ENCODE peak calls at places on chromosomes 11 and 22, in six cellular contexts. L is upper lobe of right lung, S is cardiac fibroblast, W is body of pancreas, C is heart left ventricle, N is epithelial cell of esophagus. O is an unnamed sample.

GRCh38 chr11:129090056-129090455 is 102.1 kb downstream of the ARHGAP32 start:
- DNase-seq in N (peak), L (no peak), W (no peak), C (no peak), S (peak), O (no peak)

GRCh38 chr22:33492210-33492651 is 428.0 kb downstream of the LARGE1 start:
- DNase-seq in L (no peak), N (no peak), S (peak), C (no peak), W (no peak), O (peak)

GRCh38 chr11:130181295-130182272 is 22.0 kb downstream of the ST14 start:
- DNase-seq in N (peak), L (no peak), C (peak), S (peak), W (peak), O (no peak)

GRCh38 chr22:35380013-35380412 is 883 bp upstream of the HMOX1 start:
- DNase-seq in S (no peak), C (no peak), L (no peak), W (no peak), N (peak), O (no peak)

GRCh38 chr22:35299717-35300497 is at the start of gene TOM1:
- DNase-seq in N (peak), S (peak), L (peak), C (peak), W (peak), O (peak)

GRCh38 chr22:27810566-27810965 is 9.0 kb upstream of the MN1 start:
- DNase-seq in W (peak), L (no peak), S (peak), N (no peak), C (peak), O (no peak)

GRCh38 chr22:48754611-48755331 is 1072.9 kb downstream of the BRD1 start:
- DNase-seq in S (no peak), W (no peak), L (no peak), C (peak), N (no peak), O (no peak)

GRCh38 chr22:47160781-47161520 is 398.5 kb downstream of the TBC1D22A start:
- DNase-seq in N (no peak), W (no peak), L (peak), C (no peak), S (no peak), O (no peak)

GRCh38 chr11:94740975-94741707 is 27.0 kb upstream of the AMOTL1 start:
- DNase-seq in L (peak), S (peak), W (peak), C (peak), N (peak), O (no peak)

DNA sequence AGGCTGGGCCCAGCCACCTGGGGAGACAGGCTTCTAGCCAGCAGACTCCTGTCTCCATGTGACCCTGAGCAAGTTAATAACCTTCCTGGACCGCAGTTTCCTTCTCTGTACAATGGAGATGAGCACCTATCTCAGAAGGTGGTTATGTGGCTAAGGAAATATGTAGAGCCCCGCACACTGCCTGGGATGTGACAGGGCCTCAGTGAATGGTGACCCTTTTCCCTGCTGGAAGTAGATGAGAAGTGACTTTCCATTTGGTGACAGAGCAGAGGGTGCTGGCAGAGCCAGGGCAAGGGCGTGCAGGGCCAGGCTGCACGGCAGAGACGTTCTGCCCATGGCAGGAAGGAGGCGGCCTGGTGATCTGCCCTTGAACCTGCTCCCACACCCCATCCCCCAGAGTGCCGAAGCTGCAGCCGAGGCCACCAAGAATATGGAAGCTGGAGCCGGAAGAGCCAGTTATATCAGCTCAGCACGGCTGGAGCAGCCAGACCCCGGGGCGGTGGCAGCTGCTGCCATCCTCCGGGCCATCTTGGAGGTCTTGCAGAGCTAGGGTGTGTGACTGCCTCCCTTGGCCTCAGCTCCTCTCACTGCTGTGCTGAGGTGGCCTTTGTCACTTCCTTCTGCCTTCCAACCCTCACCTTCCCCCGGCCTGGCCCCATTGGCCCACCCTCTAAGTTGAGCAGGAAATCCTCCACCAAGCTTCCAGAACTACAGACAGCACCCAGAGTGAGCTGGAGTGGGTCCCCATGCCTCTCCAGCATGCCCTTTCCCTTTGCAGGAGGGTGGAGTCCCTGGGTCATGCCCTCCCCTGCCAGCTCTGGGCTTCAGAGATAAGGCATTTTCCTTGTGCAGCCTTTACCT is 13.2 kb downstream of the TKFC start:
- DNase-seq in L (no peak), N (no peak), S (no peak), W (no peak), C (no peak), O (no peak)
- H3K4me3 ChIP-seq in L (no peak), N (no peak), S (no peak), W (no peak), C (no peak), O (no peak)

GRCh38 chr11:104256525-104256924 is 92.6 kb upstream of the PDGFD start:
- DNase-seq in N (peak), C (no peak), W (no peak), S (peak), L (no peak), O (no peak)
- TF ChIP-seq CTCF in N (peak), C (no peak), W (no peak), S (peak), L (no peak), O (no peak)

DNA sequence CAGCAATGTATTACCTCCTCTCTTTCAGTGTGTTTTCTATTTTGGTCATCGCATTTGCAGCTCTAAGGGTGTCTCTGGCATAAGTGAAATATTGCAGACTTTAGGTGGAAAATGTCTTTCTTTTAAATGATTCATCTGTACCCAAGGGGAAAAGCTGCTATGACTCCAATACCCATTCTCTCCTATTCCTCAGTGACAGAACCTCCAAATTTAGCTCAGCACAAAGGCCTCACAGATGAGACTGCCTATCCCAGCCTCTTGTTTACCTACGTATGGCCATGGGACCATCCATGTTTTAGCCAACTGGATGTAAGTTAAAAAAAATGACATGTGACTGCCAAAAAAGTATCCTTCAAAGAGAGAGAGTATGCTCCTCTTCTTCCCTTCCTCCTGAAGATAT is 7.9 kb downstream of the MTMR2 start:
- DNase-seq in S (no peak), C (no peak), L (no peak), W (no peak), N (no peak), O (no peak)
- H3K4me3 ChIP-seq in S (no peak), C (no peak), L (no peak), W (no peak), N (no peak), O (no peak)

GRCh38 chr11:22671751-22672150 is 5.3 kb downstream of the GAS2 start:
- DNase-seq in S (no peak), C (no peak), L (no peak), W (peak), N (peak), O (no peak)

GRCh38 chr11:22668005-22668796 is 1.8 kb downstream of the GAS2 start:
- DNase-seq in W (no peak), N (no peak), L (no peak), C (no peak), S (no peak), O (no peak)

GRCh38 chr11:22666700-22667439 is 459 bp downstream of the GAS2 start:
- DNase-seq in L (peak), S (peak), C (peak), N (peak), W (peak), O (no peak)

GRCh38 chr11:22669368-22669767 is 3.0 kb downstream of the GAS2 start:
- DNase-seq in L (no peak), W (no peak), S (no peak), N (no peak), C (no peak), O (no peak)

GRCh38 chr11:22670803-22671202 is 4.4 kb downstream of the GAS2 start:
- DNase-seq in S (peak), C (no peak), L (no peak), N (peak), W (no peak), O (no peak)
- TF ChIP-seq CTCF in S (peak), C (peak), L (no peak), N (peak), W (peak), O (no peak)

DNA sequence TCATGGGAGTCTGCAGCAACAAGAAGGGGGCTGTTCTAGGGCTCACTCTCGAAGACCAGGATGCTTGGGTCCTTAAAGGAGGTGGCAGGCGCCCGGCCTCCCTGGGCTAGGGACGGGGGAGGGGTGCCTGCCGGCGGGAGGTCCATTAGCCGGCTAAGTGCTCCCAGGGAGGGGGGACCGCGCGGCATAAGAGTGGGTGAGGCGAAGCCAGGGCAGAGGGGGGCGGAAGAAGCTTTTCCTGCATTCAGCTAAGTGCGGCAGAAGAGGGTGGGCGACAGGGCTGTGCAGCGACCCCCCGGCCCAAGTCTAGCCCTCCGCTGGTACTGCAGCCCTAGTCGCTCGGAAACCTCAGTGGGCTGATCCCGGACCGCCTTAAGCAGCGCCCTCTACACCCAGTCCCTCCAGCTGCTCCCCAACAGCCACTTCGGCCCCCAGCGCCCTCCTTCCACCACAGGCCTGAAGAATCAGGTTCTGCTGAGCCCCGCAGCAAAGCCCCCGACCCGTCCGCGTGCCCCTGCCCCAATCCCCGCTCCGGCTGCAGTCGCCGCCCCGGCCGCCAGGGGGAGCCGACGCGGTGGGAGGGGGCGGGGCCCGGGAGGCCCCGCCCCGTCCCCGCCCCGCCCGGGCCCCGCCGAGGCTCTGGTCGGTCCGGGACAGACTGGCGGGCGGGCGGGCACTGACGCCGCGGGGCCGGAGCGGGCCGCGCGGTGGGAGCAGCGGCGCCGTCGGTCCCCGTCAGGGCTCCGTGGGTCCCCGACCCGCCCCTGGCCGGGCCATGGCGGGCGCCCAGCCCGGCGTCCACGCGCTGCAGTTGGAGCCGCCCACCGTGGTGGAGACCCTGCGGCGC is at the start of gene PLCB3:
- DNase-seq in L (peak), N (peak), W (peak), S (peak), C (peak), O (peak)
- H3K4me3 ChIP-seq in L (peak), N (peak), W (peak), S (peak), C (peak), O (peak)

GRCh38 chr11:73989156-73989555 is 6.5 kb upstream of the UCP2 start:
- DNase-seq in N (no peak), L (no peak), W (no peak), S (peak), C (no peak), O (no peak)
- TF ChIP-seq CTCF in N (no peak), L (no peak), W (no peak), S (no peak), C (no peak), O (no peak)

GRCh38 chr11:88358040-88358431 is 20.5 kb upstream of the CTSC start:
- DNase-seq in S (no peak), L (no peak), C (no peak), N (no peak), W (no peak), O (no peak)
- H3K4me3 ChIP-seq in S (no peak), L (no peak), C (no peak), N (no peak), W (no peak), O (no peak)

DNA sequence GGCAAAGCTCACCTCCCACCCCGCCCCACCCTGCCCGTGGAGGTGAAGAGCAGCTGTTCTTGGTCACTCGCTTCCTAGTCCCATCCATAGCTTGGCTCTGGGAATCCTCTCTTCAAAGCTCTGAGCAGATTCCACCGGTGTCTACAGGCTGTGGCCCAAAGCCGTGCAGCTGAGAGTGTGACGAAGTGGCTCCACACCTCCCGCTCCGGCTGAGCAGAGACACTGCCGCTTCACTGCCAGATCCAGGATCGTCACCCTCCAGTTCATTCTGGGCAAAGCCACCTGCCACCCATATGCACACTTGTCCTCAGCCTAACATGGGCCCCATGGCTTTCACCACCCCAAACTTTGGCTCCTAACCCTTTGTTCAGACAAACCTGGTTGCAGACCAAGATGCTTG is 532.9 kb upstream of the B3GAT1 start:
- DNase-seq in S (no peak), W (no peak), N (no peak), C (no peak), L (no peak), O (no peak)
- TF ChIP-seq CTCF in S (no peak), W (no peak), N (no peak), C (no peak), L (no peak), O (no peak)

GRCh38 chr11:50044647-50045046 is 12.0 kb downstream of the OR4C45 start:
- DNase-seq in N (no peak), L (no peak), W (no peak), S (no peak), C (no peak), O (no peak)
- H3K4me3 ChIP-seq in N (no peak), L (no peak), W (no peak), S (no peak), C (no peak), O (no peak)

GRCh38 chr11:2088284-2088683 is 50.9 kb downstream of the IGF2 start:
- DNase-seq in N (no peak), L (no peak), C (no peak), W (no peak), S (no peak), O (no peak)

GRCh38 chr11:2090172-2091111 is 48.7 kb downstream of the IGF2 start:
- DNase-seq in S (no peak), C (no peak), L (peak), N (no peak), W (no peak), O (no peak)

GRCh38 chr11:2089536-2090165 is 49.5 kb downstream of the IGF2 start:
- DNase-seq in S (peak), L (peak), N (peak), W (no peak), C (no peak), O (no peak)

GRCh38 chr11:2091112-2091746 is 48.0 kb downstream of the IGF2 start:
- DNase-seq in S (no peak), N (no peak), C (no peak), L (peak), W (no peak), O (no peak)

DNA sequence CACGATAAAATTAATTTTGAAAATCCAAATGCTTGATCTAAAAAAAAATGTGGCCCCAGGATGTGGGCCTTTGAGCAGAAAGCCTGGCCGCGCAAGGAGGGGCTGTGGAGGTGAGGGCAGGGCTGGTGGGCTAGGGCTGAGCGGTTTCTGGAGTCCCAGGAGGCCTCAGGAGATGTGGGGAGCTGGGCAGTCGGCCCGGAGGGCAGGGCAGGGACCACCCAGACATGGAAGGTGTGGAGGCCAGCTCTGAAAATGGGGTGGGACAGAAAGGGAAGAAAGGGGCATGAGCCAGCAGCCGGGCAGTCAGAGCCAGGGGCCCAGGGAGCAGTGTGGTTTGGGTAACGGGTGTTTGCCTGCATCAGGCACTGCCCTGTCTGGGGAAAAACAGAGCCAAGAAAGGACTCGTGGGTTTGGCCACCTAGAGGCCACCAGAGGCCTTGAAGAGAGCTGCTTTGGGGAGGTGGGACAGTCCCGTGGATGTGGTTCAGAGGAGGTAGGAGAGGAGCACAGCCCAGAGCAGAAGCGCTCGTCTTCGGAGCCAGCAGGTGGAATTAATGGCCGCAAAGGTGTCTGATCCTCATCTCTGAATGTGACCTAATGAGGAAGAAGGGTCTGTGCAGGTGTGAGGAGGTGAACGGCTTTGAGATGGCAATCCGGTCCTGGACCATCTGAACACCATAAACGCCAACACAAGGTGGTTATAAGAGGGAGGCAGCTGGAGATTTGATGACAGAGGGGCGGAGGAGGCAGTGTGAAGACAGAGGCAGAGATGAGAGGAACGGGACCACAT is 50.2 kb downstream of the IGF2 start:
- DNase-seq in C (no peak), L (peak), W (no peak), N (no peak), S (no peak), O (no peak)
- TF ChIP-seq CTCF in C (no peak), L (no peak), W (no peak), N (peak), S (peak), O (no peak)